ENCODE peak calls at places on chromosomes 12 and 14, in four cellular contexts. V is A549, C is endothelial cell of umbilical vein, U is GM12878. P is an unnamed sample.
A peak's percentile ranks its signal among the peaks of the same experiment; 100 is the strongest.

GRCh38 chr14:70784886-70785285 is 24.4 kb downstream of the MAP3K9 start:
- DNase-seq in V (no peak), C (no peak), U (no peak), P (no peak)

GRCh38 chr14:23113346-23114119 is 5.5 kb downstream of the CEBPE start:
- DNase-seq in V (no peak), C (no peak), U (no peak), P (peak; percentile 98)

GRCh38 chr12:80818878-80819277 is 102.2 kb downstream of the MYF5 start:
- DNase-seq in V (no peak), C (no peak), U (no peak), P (no peak)

GRCh38 chr14:65360144-65360784 is 52.3 kb upstream of the FUT8 start:
- DNase-seq in V (no peak), C (no peak), U (no peak), P (peak; percentile 15)

GRCh38 chr12:8033153-8034044 is 883 bp downstream of the FOXJ2 start:
- DNase-seq in V (peak; percentile 68), C (peak; percentile 54), U (no peak), P (peak; percentile 68)

GRCh38 chr12:64457036-64457435 is 5.1 kb downstream of the TBK1 start:
- DNase-seq in V (no peak), C (peak; percentile 87), U (no peak), P (peak; percentile 81)

GRCh38 chr14:40417777-40418401 is 985.7 kb upstream of the FBXO33 start:
- DNase-seq in V (peak; percentile 1), C (no peak), U (no peak), P (peak; percentile 59)

GRCh38 chr14:66240112-66240511 is 246.1 kb upstream of the CCDC196 start:
- DNase-seq in V (no peak), C (no peak), U (no peak), P (no peak)

GRCh38 chr14:79825046-79825521 is 386.2 kb downstream of the DIO2 start:
- DNase-seq in V (no peak), C (no peak), U (no peak), P (no peak)

GRCh38 chr12:1350055-1350933 is 244.1 kb downstream of the FBXL14 start:
- DNase-seq in V (no peak), C (no peak), U (no peak), P (no peak)

GRCh38 chr12:1350934-1351240 is 243.5 kb downstream of the FBXL14 start:
- DNase-seq in V (no peak), C (no peak), U (no peak), P (no peak)

GRCh38 chr12:1347294-1347693 is 247.1 kb downstream of the FBXL14 start:
- DNase-seq in V (no peak), C (no peak), U (no peak), P (no peak)

GRCh38 chr12:1346126-1346525 is 248.3 kb downstream of the FBXL14 start:
- DNase-seq in V (no peak), C (no peak), U (no peak), P (no peak)

GRCh38 chr12:1348606-1349005 is 245.8 kb downstream of the FBXL14 start:
- DNase-seq in V (no peak), C (no peak), U (no peak), P (no peak)
- H3K4me3 ChIP-seq in V (no peak overlapping the region), C (no peak overlapping the region), U (no peak overlapping the region), P (no peak overlapping the region)

GRCh38 chr12:15797818-15798217 is 8.6 kb upstream of the EPS8 start:
- DNase-seq in V (no peak), C (no peak), U (no peak), P (no peak)

GRCh38 chr12:15794196-15794595 is 5.0 kb upstream of the EPS8 start:
- DNase-seq in V (no peak), C (no peak), U (no peak), P (no peak)

GRCh38 chr12:15794836-15795235 is 5.6 kb upstream of the EPS8 start:
- DNase-seq in V (no peak), C (no peak), U (no peak), P (no peak)

GRCh38 chr12:15800278-15800677 is 11.1 kb upstream of the EPS8 start:
- DNase-seq in V (no peak), C (peak; percentile 63), U (no peak), P (no peak)

GRCh38 chr12:15796493-15797141 is 7.4 kb upstream of the EPS8 start:
- DNase-seq in V (no peak), C (peak; percentile 27), U (no peak), P (no peak)
- TF ChIP-seq MYC in V (no peak), C (no peak), U (no peak), P (no peak)

GRCh38 chr12:6605425-6606330 is 1.5 kb downstream of the CHD4 start:
- DNase-seq in V (peak; percentile 36), C (peak; percentile 15), U (no peak), P (peak; percentile 36)

GRCh38 chr12:6604254-6605029 is 2.7 kb downstream of the CHD4 start:
- DNase-seq in V (no peak), C (no peak), U (no peak), P (no peak)

GRCh38 chr12:6608592-6609311 is 1.6 kb upstream of the CHD4 start:
- DNase-seq in V (peak; percentile 36), C (no peak), U (no peak), P (peak; percentile 52)

GRCh38 chr12:6607751-6608591 is 792 bp upstream of the CHD4 start:
- DNase-seq in V (peak; percentile 76), C (peak; percentile 42), U (peak; percentile 67), P (peak; percentile 92)

DNA sequence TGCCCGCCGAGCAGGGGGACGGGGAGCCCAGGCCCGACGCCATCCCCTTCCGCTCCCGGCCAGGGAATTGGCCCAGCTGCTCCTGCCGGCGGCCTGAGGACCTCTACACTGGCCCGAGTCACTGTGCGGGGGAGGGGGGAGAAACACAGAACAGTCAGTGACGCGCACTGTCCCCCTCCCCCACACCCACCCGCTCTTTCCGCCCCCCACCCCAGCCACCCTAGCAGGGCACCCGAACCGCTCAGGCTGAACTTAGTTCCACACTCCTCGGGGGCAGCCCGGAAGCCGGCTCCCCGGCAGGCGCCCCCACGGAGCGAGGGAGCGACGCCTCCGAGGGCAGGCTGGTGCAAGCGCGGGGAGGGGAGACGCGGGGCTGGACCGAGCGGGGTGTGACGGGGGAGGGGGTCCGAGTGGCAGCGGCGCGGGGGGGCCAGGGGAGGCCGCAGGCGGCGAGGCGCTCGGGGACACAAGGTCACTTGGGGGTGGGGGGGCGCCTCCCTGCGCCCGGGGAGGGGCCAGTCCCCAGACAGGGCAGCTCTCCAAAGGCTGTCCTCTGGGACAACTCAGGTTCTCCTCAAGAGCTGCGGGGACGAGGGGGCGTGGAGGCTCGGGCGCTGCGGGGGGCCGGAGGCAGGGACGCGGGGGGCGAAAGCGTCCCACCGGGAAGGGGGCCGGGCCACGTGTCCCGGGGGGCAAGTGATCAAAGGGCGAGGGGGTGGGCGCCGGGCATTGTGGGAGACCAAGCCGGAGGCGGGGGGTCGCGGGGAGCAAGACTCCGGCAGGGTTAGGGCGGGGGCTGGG is 648 bp downstream of the CHD4 start:
- DNase-seq in V (peak; percentile 62), C (peak; percentile 40), U (no peak), P (peak; percentile 78)
- TF ChIP-seq CTCF in V (no peak), C (no peak), U (no peak), P (no peak)

GRCh38 chr14:50814161-50814560 is 16.8 kb downstream of the NIN start:
- DNase-seq in V (no peak), C (no peak), U (no peak), P (no peak)
- H3K4me3 ChIP-seq in V (no peak overlapping the region), C (no peak overlapping the region), U (no peak overlapping the region), P (no peak overlapping the region)

GRCh38 chr14:101917413-101918124 is 46.8 kb upstream of the DYNC1H1 start:
- DNase-seq in V (no peak), C (no peak), U (no peak), P (no peak)
- TF ChIP-seq MYC in V (no peak), C (no peak), U (no peak), P (no peak)